ENCODE peak calls at places on chromosomes 3 and 15, in six cellular contexts. E, J, C, K, I and H are unnamed samples.
A peak's percentile ranks its signal among the peaks of the same experiment; 100 is the strongest.

GRCh38 chr15:93166675-93167074 is 77.7 kb upstream of the RGMA start:
- DNase-seq in E (no peak), I (no peak), C (no peak), J (no peak), K (no peak), H (no peak)

GRCh38 chr3:123536153-123536895 is 48.5 kb downstream of the HACD2 start:
- DNase-seq in E (no peak), I (peak; percentile 24), J (no peak), C (no peak), K (no peak), H (no peak)

GRCh38 chr15:94532226-94532625 is 300.9 kb downstream of the MCTP2 start:
- DNase-seq in I (no peak), K (no peak), J (no peak), E (no peak), C (no peak), H (no peak)

GRCh38 chr3:123688241-123688747 is 103.4 kb upstream of the HACD2 start:
- DNase-seq in E (peak; percentile 82), I (no peak), C (peak; percentile 59), K (peak; percentile 4), J (no peak), H (peak; percentile 60)

GRCh38 chr3:38018296-38019266 is 10.9 kb downstream of the PLCD1 start:
- DNase-seq in I (no peak), K (no peak), E (no peak), J (peak; percentile 93), C (no peak), H (no peak)

GRCh38 chr15:26901036-26901435 is 34.2 kb downstream of the GABRA5 start:
- DNase-seq in C (no peak), K (no peak), I (no peak), E (no peak), J (no peak), H (no peak)

GRCh38 chr15:68310811-68311463 is 33.4 kb downstream of the FEM1B start:
- DNase-seq in I (no peak), J (no peak), C (no peak), E (no peak), K (no peak), H (no peak)

GRCh38 chr15:90650117-90650955 is 66.8 kb upstream of the BLM start:
- DNase-seq in C (no peak), J (peak; percentile 69), E (peak; percentile 90), I (no peak), K (peak; percentile 74), H (no peak)

GRCh38 chr3:123627673-123628670 is 43.1 kb upstream of the HACD2 start:
- DNase-seq in I (no peak), C (no peak), J (no peak), K (no peak), E (no peak), H (no peak)

GRCh38 chr3:65288781-65289180 is 601.0 kb upstream of the ADAMTS9 start:
- DNase-seq in K (no peak), E (no peak), J (no peak), I (no peak), C (no peak), H (no peak)
- TF ChIP-seq MYC in K (no peak), E (no peak), J (no peak), I (no peak), C (no peak), H (no peak)

GRCh38 chr3:111774622-111775021 is 84.4 kb upstream of the PHLDB2 start:
- DNase-seq in E (no peak), K (no peak), I (no peak), C (no peak), J (no peak), H (no peak)
- TF ChIP-seq MYC in E (no peak), K (no peak), I (no peak), C (no peak), J (no peak), H (no peak)

DNA sequence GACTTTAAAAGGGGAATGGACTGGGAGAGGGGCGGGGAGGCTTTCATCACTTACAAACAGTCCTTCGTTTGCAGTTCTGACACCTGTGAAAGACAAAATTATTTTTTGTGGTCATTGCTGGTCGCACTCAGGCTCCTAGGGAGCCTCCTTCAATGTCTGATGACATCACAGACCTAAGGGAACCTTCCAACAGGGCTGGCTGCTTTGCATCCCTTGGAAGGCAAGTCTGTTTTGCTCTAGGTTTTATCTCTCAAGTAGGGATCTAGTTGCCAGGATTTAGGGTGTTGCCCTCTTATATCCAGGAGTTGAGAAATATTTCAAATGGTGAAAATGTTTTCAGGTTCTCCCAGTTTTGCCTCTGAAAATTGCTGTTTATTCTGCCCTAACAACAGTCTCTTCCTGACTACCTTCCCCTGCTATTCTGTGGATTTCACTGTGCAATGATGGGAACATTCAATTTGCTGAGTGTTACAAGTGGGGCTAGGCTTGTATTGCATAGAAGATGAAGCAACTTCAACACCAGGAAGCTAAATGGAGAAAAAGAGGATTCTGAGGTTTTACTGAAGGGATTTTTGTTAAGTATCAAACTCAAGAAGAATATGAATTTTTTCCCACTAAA is 75.9 kb upstream of the ARRDC4 start:
- DNase-seq in I (no peak), E (no peak), C (no peak), K (no peak), J (no peak), H (no peak)
- TF ChIP-seq MYC in I (no peak), E (no peak), C (no peak), K (no peak), J (no peak), H (no peak)

GRCh38 chr3:15493436-15493835 is 28.1 kb downstream of the COLQ start:
- DNase-seq in C (no peak), E (no peak), J (no peak), I (no peak), K (no peak), H (no peak)

GRCh38 chr3:15491143-15491542 is 30.4 kb downstream of the COLQ start:
- DNase-seq in J (no peak), C (no peak), K (no peak), E (no peak), I (no peak), H (no peak)

GRCh38 chr3:15495461-15496340 is 25.8 kb downstream of the COLQ start:
- DNase-seq in K (no peak), I (no peak), E (no peak), C (no peak), J (no peak), H (no peak)

GRCh38 chr3:15490158-15490557 is 31.3 kb downstream of the COLQ start:
- DNase-seq in C (no peak), K (no peak), E (no peak), I (no peak), J (no peak), H (no peak)

DNA sequence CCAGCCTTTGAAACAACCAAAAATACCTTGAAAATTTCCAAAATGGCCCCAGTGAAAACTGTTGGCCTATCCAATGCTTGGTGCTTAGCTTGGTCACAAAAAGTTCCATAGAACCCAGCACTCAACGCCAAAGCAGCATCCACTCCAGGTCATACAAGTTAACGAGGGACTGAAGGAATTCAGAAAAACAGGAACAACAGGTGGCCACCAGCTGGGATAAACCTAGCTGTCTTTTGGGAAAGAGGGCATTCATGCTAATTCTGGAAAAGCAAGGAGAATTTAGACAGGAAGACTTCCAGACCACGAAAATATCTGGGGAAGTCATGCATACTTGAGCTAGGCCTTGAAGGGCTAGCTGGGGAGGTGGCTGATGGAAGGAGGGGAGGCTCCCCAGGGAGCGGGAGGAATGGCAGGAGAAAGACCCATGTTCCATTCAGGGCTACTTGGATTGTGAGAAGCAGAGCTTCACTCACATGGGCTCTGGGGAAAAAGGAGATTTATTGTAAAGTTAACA is 28.6 kb downstream of the COLQ start:
- DNase-seq in E (no peak), K (no peak), I (no peak), J (no peak), C (no peak), H (no peak)
- TF ChIP-seq MYC in E (no peak), K (no peak), I (no peak), J (no peak), C (no peak), H (no peak)

GRCh38 chr15:28995193-28995592 is 109.4 kb downstream of the APBA2 start:
- DNase-seq in J (no peak), K (no peak), E (no peak), C (no peak), I (no peak), H (no peak)
- TF ChIP-seq MYC in J (no peak), K (no peak), E (no peak), C (no peak), I (no peak), H (no peak)

DNA sequence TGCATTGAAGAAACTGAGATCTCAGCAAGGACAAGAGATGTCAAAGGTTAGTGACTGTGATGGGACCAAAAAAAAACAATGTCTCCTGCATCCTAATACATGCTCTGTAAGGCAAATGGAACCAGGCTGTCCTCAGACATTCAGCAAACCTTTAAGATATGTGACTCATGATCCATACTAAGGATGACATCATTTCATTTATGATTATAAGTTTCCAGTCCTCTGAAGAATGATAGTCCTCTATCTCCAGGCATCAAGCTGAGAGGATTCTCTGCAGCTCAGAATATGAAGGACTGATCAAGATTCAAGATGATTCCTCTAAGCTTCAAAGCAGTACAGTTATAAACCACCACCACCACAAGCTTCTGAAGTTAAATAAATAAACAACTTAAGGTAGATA is 47.6 kb downstream of the SSR3 start:
- DNase-seq in K (no peak), E (no peak), C (no peak), J (no peak), I (no peak), H (no peak)
- TF ChIP-seq MYC in K (no peak), E (no peak), C (no peak), J (no peak), I (no peak), H (no peak)

DNA sequence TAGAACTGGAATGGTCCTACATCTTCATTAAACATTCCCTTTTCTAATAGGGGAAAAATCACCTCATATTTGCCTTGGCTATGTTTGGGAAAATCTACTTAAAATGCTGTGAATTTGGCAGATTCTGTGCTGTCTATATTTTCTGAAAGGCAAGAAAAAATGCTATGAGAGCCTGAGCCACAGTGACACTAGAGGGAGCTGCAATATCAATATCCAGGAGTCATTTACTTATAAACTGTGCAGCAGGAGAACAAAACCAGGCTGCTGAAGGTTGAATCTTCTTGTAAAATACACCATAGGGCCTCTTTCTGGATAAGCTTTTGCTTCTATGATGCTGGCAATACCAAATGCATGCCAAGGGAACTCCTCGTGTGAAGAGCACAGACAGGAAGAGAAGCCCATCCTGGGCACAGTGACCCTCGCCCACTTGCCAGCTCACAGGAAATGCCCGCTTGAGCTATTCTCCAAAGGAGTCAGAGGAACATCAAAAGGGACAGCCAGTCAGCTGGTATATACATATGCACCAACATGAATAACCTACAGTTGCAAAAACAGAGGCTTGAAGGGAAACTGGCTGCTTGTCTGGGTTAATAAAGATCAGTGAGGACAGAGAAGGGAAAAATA is 48.0 kb upstream of the TSPAN3 start:
- DNase-seq in C (peak; percentile 74), I (peak; percentile 32), J (peak; percentile 55), K (peak; percentile 76), E (peak; percentile 80), H (peak; percentile 59)
- TF ChIP-seq MYC in C (no peak), I (no peak), J (no peak), K (no peak), E (no peak), H (no peak)